ENCODE peak calls at places on chromosomes 7 and 10, in five cellular contexts. P, U, X, B and N are unnamed samples.

GRCh38 chr10:95814011-95814727 is 58.2 kb downstream of the ENTPD1 start:
- DNase-seq in P (peak), U (no peak), X (peak), B (no peak), N (no peak)

GRCh38 chr10:22611425-22612111 is 102.8 kb downstream of the PIP4K2A start:
- DNase-seq in P (no peak), U (no peak), X (no peak), B (no peak), N (no peak)

GRCh38 chr10:62816179-62817119 is at the start of gene EGR2:
- DNase-seq in P (peak), U (peak), X (peak), B (peak), N (peak)

GRCh38 chr10:80900661-80901060 is 363.0 kb downstream of the SH2D4B start:
- DNase-seq in P (no peak), U (no peak), X (peak), B (no peak), N (no peak)

GRCh38 chr10:11449761-11450160 is 161.7 kb downstream of the USP6NL start:
- DNase-seq in P (no peak), U (no peak), X (no peak), B (no peak), N (no peak)

GRCh38 chr10:92901819-92902234 is 53.5 kb downstream of the EXOC6 start:
- DNase-seq in P (no peak), U (no peak), X (no peak), B (no peak), N (no peak)

GRCh38 chr7:116497708-116498107 is 1.8 kb upstream of the CAV2 start:
- DNase-seq in P (no peak), U (no peak), X (no peak), B (no peak), N (no peak)

GRCh38 chr7:139776486-139777303 is 1.1 kb downstream of the HIPK2 start:
- DNase-seq in P (peak), U (peak), X (no peak), B (peak), N (no peak)

GRCh38 chr7:18289801-18290200 is 205.7 kb upstream of the HDAC9 start:
- DNase-seq in P (no peak), U (no peak), X (no peak), B (no peak), N (no peak)

GRCh38 chr7:102450242-102450641 is 14.4 kb downstream of the ALKBH4 start:
- DNase-seq in P (no peak), U (no peak), X (peak), B (no peak), N (no peak)

GRCh38 chr10:24762966-24763623 is 39.4 kb upstream of the ARHGAP21 start:
- DNase-seq in P (no peak), U (no peak), X (no peak), B (peak), N (no peak)

GRCh38 chr7:92404170-92404614 is 43.1 kb upstream of the GATAD1 start:
- DNase-seq in P (no peak), U (peak), X (no peak), B (no peak), N (no peak)

GRCh38 chr7:539731-540411 is 20.2 kb upstream of the PDGFA start:
- DNase-seq in P (no peak), U (no peak), X (peak), B (no peak), N (no peak)

GRCh38 chr7:38950309-38950708 is 27.4 kb upstream of the POU6F2 start:
- DNase-seq in P (no peak), U (no peak), X (peak), B (no peak), N (no peak)

GRCh38 chr10:108735380-108735779 is 1187.9 kb downstream of the XPNPEP1 start:
- DNase-seq in P (no peak), U (no peak), X (no peak), B (no peak), N (no peak)

GRCh38 chr7:42236266-42237161 is 495 bp downstream of the GLI3 start:
- DNase-seq in P (no peak), U (no peak), X (peak), B (peak), N (no peak)

GRCh38 chr10:124728071-124728829 is 15.9 kb downstream of the FAM53B start:
- DNase-seq in P (peak), U (no peak), X (no peak), B (no peak), N (no peak)

GRCh38 chr7:80859272-80859970 is 59.4 kb downstream of the SEMA3C start:
- DNase-seq in P (peak), U (no peak), X (peak), B (peak), N (no peak)